ENCODE peak calls at places on chromosome 1, in five cellular contexts. Z is uterus, C is right atrium auricular region, G is mesenchymal stem cell, L is psoas muscle. H is an unnamed sample.

GRCh38 chr1:64898107-64898861 is 68.1 kb downstream of the JAK1 start:
- DNase-seq in C (peak; percentile 97), G (peak; percentile 99), L (peak; percentile 93), Z (peak; percentile 89), H (peak; percentile 94)

GRCh38 chr1:148318123-148318899 is 164.8 kb downstream of the PPIAL4G start:
- DNase-seq in L (no peak), G (no peak), C (peak; percentile 62), Z (no peak), H (peak; percentile 1)

GRCh38 chr1:27348861-27349783 is 7.3 kb downstream of the SYTL1 start:
- DNase-seq in G (no peak), L (no peak), C (no peak), Z (no peak), H (peak; percentile 24)

GRCh38 chr1:27318596-27318995 is 3.4 kb upstream of the TMEM222 start:
- DNase-seq in G (no peak), C (no peak), Z (no peak), L (no peak), H (peak; percentile 63)

GRCh38 chr1:30523055-30524020 is 200.0 kb downstream of the MATN1 start:
- DNase-seq in L (peak; percentile 79), Z (no peak), C (peak; percentile 73), G (no peak), H (peak; percentile 12)

GRCh38 chr1:28045777-28046176 is 42.6 kb downstream of the EYA3 start:
- DNase-seq in L (no peak), Z (no peak), G (no peak), C (no peak), H (no peak)

GRCh38 chr1:22031214-22031962 is 21.1 kb upstream of the CDC42 start:
- DNase-seq in L (no peak), G (peak; percentile 72), C (no peak), Z (no peak), H (no peak)

GRCh38 chr1:168437821-168438220 is 106.0 kb downstream of the XCL2 start:
- DNase-seq in G (no peak), Z (no peak), L (no peak), C (peak; percentile 36), H (no peak)

GRCh38 chr1:43530483-43531452 is at the start of gene PTPRF:
- DNase-seq in L (no peak), G (peak; percentile 51), Z (peak; percentile 63), C (no peak), H (peak; percentile 86)

GRCh38 chr1:201376464-201377374 is 761 bp downstream of the TNNT2 start:
- DNase-seq in G (peak; percentile 55), L (no peak), C (no peak), Z (no peak), H (peak; percentile 52)

GRCh38 chr1:215900684-215901083 is 333.6 kb downstream of the KCTD3 start:
- DNase-seq in L (no peak), C (no peak), Z (no peak), G (no peak), H (no peak)

GRCh38 chr1:226029568-226030225 is 30.6 kb upstream of the SDE2 start:
- DNase-seq in Z (no peak), G (no peak), L (no peak), C (no peak), H (no peak)

GRCh38 chr1:248906741-248907661 is 966 bp downstream of the PGBD2 start:
- DNase-seq in G (no peak), Z (peak; percentile 26), L (no peak), C (no peak), H (peak; percentile 41)

GRCh38 chr1:227759345-227760300 is 24.4 kb downstream of the SNAP47 start:
- DNase-seq in G (peak; percentile 95), L (peak; percentile 89), C (peak; percentile 75), Z (peak; percentile 89), H (peak; percentile 98)

GRCh38 chr1:180863158-180863775 is 49.4 kb upstream of the KIAA1614 start:
- DNase-seq in L (no peak), G (peak; percentile 67), C (no peak), Z (peak; percentile 18), H (peak; percentile 86)

GRCh38 chr1:214440219-214440965 is 111.0 kb downstream of the PTPN14 start:
- DNase-seq in C (no peak), G (peak; percentile 68), Z (no peak), L (no peak), H (no peak)

GRCh38 chr1:11443043-11443442 is 35.9 kb upstream of the DISP3 start:
- DNase-seq in C (no peak), G (no peak), L (no peak), Z (no peak), H (no peak)
- H3K4me3 ChIP-seq in C (no peak overlapping the region), G (no peak overlapping the region), L (no peak overlapping the region), Z (no peak overlapping the region), H (no peak overlapping the region)

GRCh38 chr1:36327421-36328087 is 4.1 kb upstream of the EVA1B start:
- DNase-seq in Z (no peak), L (no peak), C (no peak), G (peak; percentile 82), H (peak; percentile 73)
- H3K4me1 ChIP-seq in Z (peaks cover 8% of the 10 kb centered on the region), L (peaks cover 5% of the 10 kb centered on the region), C (no peaks in the 10 kb centered on the region), G (peaks cover 27% of the 10 kb centered on the region), H (peaks cover 9% of the 10 kb centered on the region)

DNA sequence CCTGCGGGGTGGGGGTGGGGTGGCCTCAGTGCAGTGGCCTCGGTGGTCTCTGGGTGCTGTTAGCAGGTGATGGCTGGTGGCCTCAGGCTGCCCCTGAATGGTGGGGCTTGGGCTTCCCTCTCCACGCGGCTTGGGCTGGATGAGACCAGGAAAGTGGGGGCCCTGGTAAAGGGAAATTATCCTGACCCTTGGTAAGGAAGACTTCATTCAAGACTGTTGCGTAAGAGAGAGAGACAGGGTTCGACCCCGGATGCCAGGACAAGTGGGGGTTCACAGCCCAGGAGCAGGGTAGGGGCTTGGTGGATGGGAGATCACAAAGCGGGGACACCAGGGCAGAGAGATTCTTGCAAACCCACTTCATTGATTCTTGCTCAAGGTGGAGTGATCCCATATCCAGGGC is 5.5 kb upstream of the TTC34 start:
- DNase-seq in G (no peak), L (peak; percentile 15), C (no peak), Z (no peak), H (no peak)
- H3K9me3 ChIP-seq in G (no peaks in the 10 kb centered on the region), L (peaks cover 1% of the 10 kb centered on the region), C (peaks cover 3% of the 10 kb centered on the region), Z (no peaks in the 10 kb centered on the region), H (no peaks in the 10 kb centered on the region)

DNA sequence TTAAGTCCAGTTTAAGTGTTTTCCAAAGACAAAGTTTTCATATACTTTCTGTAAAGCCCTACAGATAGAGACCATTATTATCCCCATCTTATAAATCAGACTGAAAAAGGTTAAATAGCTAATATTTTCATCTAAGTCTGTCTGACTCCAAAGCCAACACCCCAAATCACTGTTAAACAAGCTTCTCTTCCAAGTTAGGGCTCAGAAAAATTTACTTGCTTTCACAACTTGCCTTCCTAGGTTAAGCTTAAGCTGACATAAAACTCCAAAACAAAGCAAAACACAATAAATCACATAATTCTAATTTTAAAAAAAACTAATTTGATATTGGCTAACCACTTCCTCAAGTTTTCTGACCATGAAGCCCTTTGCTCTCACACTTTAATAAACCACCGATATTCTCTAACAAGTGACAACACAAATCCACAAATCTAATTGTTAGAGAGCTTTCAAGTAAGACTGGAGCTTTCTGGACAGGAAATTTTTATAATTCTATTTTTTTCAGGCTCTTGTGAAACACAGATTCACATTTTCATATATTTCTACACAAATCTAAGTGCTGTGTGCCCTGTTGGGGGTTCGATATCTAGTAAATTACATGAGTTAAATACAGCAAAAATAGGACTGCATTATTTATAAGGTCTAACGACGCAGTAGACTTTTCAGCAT is 2.2 kb downstream of the GNG12 start:
- DNase-seq in L (no peak), Z (no peak), G (peak; percentile 30), C (no peak), H (peak; percentile 45)
- H3K4me3 ChIP-seq in L (peak overlapping the region; percentile 91), Z (peak overlapping the region; percentile 88), G (no peak overlapping the region), C (peak overlapping the region; percentile 64), H (peak overlapping the region; percentile 94)

H was measured in adipocyte.